ENCODE peak calls at places on chromosomes 5 and 9, in ten cellular contexts. H, X, U, K, F, D, B, C, M and I are unnamed samples.

GRCh38 chr9:113978954-113979712 is 99.0 kb downstream of the AMBP start:
- DNase-seq in H (no peak), X (no peak), U (no peak), K (no peak), F (no peak), D (no peak), B (no peak), C (no peak), M (no peak), I (no peak)

GRCh38 chr9:127397722-127398647 is 1.0 kb downstream of the SLC2A8 start:
- DNase-seq in H (no peak), X (peak; percentile 89), U (peak; percentile 52), K (peak; percentile 64), F (no peak), D (peak; percentile 61), B (no peak), C (no peak), M (peak; percentile 57), I (peak; percentile 35)

GRCh38 chr5:72653586-72653985 is 146.4 kb upstream of the ZNF366 start:
- DNase-seq in H (no peak), X (no peak), U (no peak), K (no peak), F (no peak), D (no peak), B (no peak), C (no peak), M (peak; percentile 21), I (no peak)

GRCh38 chr5:6832994-6833393 is 119.8 kb downstream of the TENT4A start:
- DNase-seq in H (no peak), X (no peak), U (no peak), K (no peak), F (no peak), D (no peak), B (no peak), C (no peak), M (no peak), I (no peak)

GRCh38 chr5:132419517-132420468 is 50.3 kb downstream of the SLC22A5 start:
- DNase-seq in H (peak; percentile 55), X (peak; percentile 91), U (peak; percentile 89), K (peak; percentile 85), F (peak; percentile 77), D (no peak), B (peak; percentile 55), C (peak; percentile 53), M (peak; percentile 81), I (peak; percentile 60)

GRCh38 chr9:35277649-35278359 is 116.0 kb downstream of the UNC13B start:
- DNase-seq in H (peak; percentile 13), X (no peak), U (no peak), K (no peak), F (no peak), D (no peak), B (no peak), C (no peak), M (no peak), I (no peak)

GRCh38 chr9:128979111-128979510 is 31.6 kb downstream of the NUP188 start:
- DNase-seq in H (no peak), X (no peak), U (no peak), K (no peak), F (no peak), D (no peak), B (no peak), C (no peak), M (no peak), I (no peak)

GRCh38 chr5:172106511-172107356 is 81.3 kb downstream of the STK10 start:
- DNase-seq in H (no peak), X (peak; percentile 89), U (peak; percentile 70), K (peak; percentile 77), F (no peak), D (no peak), B (peak; percentile 65), C (peak; percentile 68), M (peak; percentile 60), I (peak; percentile 59)

GRCh38 chr9:16057541-16057940 is 504.7 kb downstream of the CCDC171 start:
- DNase-seq in H (no peak), X (no peak), U (no peak), K (no peak), F (no peak), D (no peak), B (no peak), C (no peak), M (no peak), I (no peak)

DNA sequence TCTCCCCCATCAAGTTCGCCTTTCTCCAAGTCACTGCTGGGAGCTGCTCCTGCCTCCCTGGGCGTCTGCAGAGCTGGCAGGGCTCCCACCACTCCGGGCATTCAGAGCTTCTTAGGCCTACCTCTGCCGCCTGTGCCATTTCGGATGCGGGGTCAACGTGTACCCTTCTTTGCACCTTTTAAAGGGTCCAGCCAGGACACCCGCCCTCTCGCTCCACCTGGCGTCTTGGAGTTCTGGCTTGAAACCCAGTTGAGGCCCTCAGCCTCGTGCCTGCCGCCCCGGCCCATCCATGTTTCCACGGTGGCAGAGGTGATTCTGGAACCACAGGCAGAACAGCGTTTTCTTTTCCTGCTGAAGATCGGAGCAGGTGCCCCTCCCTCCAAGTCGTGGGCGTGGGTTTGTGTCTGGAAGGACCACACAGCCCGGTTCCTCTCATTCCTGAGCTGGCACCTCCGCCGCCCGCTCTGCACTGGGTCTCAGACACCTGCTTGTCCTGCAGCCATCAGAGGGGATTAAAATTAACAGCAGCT is 32.9 kb downstream of the NDUFS6 start:
- DNase-seq in H (no peak), X (no peak), U (no peak), K (no peak), F (peak; percentile 38), D (no peak), B (no peak), C (no peak), M (no peak), I (no peak)
- H3K27me3 ChIP-seq in H (peaks cover 48% of the 10 kb centered on the region), X (peaks cover 5% of the 10 kb centered on the region), U (no peaks in the 10 kb centered on the region), K (no peaks in the 10 kb centered on the region), F (peaks cover 20% of the 10 kb centered on the region), D (no peaks in the 10 kb centered on the region), B (no peaks in the 10 kb centered on the region), C (no peaks in the 10 kb centered on the region), M (no peaks in the 10 kb centered on the region), I (no peaks in the 10 kb centered on the region)

DNA sequence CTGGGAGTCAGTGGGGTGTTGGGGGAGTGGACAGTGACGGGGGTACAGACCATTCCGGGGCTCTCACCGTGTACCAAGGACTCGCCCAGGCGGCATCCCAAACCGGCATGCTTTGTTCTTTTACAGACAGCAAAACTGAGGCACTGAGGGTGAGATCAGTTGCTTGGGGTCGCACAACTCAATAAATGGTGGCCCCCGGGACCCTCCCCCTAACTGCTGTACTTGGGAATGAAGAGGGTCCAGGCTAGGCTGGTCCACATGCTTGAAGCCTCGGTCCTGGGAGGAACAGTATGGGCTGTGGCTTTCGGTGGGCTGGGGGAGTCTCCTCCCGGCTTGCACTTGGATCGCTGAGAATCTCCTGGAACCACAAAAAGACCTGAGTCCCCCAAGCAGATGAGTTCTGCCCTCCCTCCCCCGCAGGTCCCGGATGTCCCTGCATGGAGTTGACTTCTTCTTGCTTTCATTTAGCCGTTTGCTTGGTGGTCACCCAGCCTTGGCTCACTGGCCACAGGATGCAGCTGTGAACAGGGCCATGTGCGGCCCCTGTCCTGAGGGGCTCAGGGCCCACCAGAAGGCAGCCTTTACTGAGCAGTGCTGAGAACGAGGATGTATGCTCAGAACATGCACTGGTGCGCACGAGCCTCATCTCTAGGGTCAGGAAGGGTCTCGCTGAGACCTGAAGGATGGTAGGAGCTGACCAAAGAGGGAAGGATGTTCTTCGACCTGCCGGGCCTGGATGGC is 4.2 kb downstream of the LAMC3 start:
- DNase-seq in H (no peak), X (no peak), U (no peak), K (no peak), F (no peak), D (no peak), B (no peak), C (no peak), M (no peak), I (no peak)
- H3K27ac ChIP-seq in H (no peak overlapping the region), X (no peak overlapping the region), U (no peak overlapping the region), K (no peak overlapping the region), F (peak overlapping the region; percentile 38), D (no peak overlapping the region), B (no peak overlapping the region), C (no peak overlapping the region), M (no peak overlapping the region), I (no peak overlapping the region)

DNA sequence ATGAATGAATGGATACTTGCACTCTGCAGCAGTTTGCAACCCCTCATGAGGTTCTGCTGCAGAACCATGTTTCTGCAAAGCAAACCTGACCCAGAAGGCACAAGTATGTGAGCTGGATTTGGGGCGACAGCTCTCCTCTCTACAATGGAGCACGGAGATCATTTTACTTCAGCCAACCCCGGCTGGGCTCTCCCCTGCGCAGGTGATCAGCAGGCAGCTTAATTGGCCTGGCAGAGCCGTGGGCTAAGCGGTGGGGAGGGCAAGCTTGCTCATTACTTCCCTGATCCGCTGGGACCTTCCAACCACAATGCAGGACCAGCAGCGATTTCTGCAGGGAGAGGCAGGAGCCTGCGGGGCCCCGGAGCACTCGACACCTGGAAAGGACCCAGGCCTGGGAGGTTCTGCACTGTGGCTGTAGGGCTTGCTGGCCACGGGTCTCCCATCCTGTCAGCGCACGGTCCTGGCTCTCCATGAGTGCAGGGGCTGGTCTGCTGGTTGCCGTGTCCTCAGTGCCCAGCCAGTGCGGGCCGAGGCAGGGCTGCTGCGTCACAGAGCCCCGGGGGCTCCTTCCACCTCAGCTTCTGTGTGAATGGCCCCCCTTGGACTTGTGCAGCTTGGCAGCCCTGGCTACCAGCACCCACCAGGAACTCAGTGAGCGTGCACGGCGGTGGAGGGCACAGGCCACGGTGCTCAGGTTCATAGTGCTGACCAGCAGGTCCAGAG is 51.8 kb upstream of the RAPGEF1 start:
- DNase-seq in H (no peak), X (no peak), U (no peak), K (no peak), F (no peak), D (no peak), B (no peak), C (no peak), M (no peak), I (no peak)
- H3K27me3 ChIP-seq in H (peaks cover 29% of the 10 kb centered on the region), X (peaks cover 6% of the 10 kb centered on the region), U (no peaks in the 10 kb centered on the region), K (no peaks in the 10 kb centered on the region), F (peaks cover 64% of the 10 kb centered on the region), D (no peaks in the 10 kb centered on the region), B (peaks cover 3% of the 10 kb centered on the region), C (peaks cover 4% of the 10 kb centered on the region), M (peaks cover 17% of the 10 kb centered on the region), I (peaks cover 9% of the 10 kb centered on the region)

GRCh38 chr5:149412783-149413476 is 33.8 kb upstream of the IL17B start:
- DNase-seq in H (no peak), X (no peak), U (no peak), K (no peak), F (no peak), D (no peak), B (no peak), C (no peak), M (no peak), I (no peak)

GRCh38 chr5:149415245-149415967 is 36.3 kb upstream of the IL17B start:
- DNase-seq in H (no peak), X (no peak), U (no peak), K (no peak), F (no peak), D (no peak), B (no peak), C (no peak), M (no peak), I (no peak)

GRCh38 chr5:149413477-149414210 is 34.6 kb upstream of the IL17B start:
- DNase-seq in H (no peak), X (no peak), U (no peak), K (no peak), F (no peak), D (no peak), B (no peak), C (no peak), M (no peak), I (no peak)

GRCh38 chr5:149416977-149417713 is 38.1 kb upstream of the IL17B start:
- DNase-seq in H (peak; percentile 89), X (no peak), U (no peak), K (no peak), F (no peak), D (no peak), B (no peak), C (no peak), M (peak; percentile 95), I (no peak)

GRCh38 chr5:149414405-149415244 is 35.5 kb upstream of the IL17B start:
- DNase-seq in H (no peak), X (no peak), U (no peak), K (no peak), F (no peak), D (no peak), B (no peak), C (no peak), M (no peak), I (no peak)
- H3K27ac ChIP-seq in H (peak overlapping the region; percentile 98), X (no peak overlapping the region), U (no peak overlapping the region), K (no peak overlapping the region), F (peak overlapping the region; percentile 5), D (peak overlapping the region; percentile 97), B (no peak overlapping the region), C (no peak overlapping the region), M (peak overlapping the region; percentile 100), I (no peak overlapping the region)